ENCODE peak calls at places on chromosome 11, in six cellular contexts. L, X, P, S, F and Y are unnamed samples. For H3K4me1, the result is how much of the 10 kb centered on the place peaks cover.

GRCh38 chr11:76628408-76628947 is 42.1 kb downstream of the LRRC32 start:
- DNase-seq in L (no peak), X (no peak), P (peak), S (no peak), F (no peak), Y (no peak)

GRCh38 chr11:134981824-134982223 is 569.8 kb upstream of the B3GAT1 start:
- DNase-seq in L (no peak), X (no peak), P (no peak), S (no peak), F (no peak), Y (peak)

GRCh38 chr11:102580185-102580951 is 44.8 kb downstream of the MMP20 start:
- DNase-seq in L (no peak), X (no peak), P (no peak), S (no peak), F (no peak), Y (no peak)

GRCh38 chr11:117588166-117588810 is 208.7 kb downstream of the DSCAML1 start:
- DNase-seq in L (no peak), X (no peak), P (peak), S (no peak), F (no peak), Y (peak)

GRCh38 chr11:69120096-69120875 is 35.4 kb upstream of the SMIM38 start:
- DNase-seq in L (peak), X (no peak), P (no peak), S (no peak), F (no peak), Y (no peak)

GRCh38 chr11:2296913-2297622 is 4.7 kb downstream of the C11orf21 start:
- DNase-seq in L (no peak), X (no peak), P (peak), S (no peak), F (no peak), Y (peak)

GRCh38 chr11:2409026-2409553 is 8.5 kb downstream of the TSSC4 start:
- DNase-seq in L (no peak), X (peak), P (no peak), S (no peak), F (no peak), Y (no peak)

GRCh38 chr11:8719260-8720190 is 36.9 kb downstream of the RPL27A start:
- DNase-seq in L (no peak), X (no peak), P (peak), S (peak), F (peak), Y (no peak)

GRCh38 chr11:122261546-122261945 is 145.5 kb upstream of the BLID start:
- DNase-seq in L (no peak), X (no peak), P (no peak), S (no peak), F (no peak), Y (no peak)

GRCh38 chr11:70402685-70403084 is 4.4 kb downstream of the CTTN start:
- DNase-seq in L (no peak), X (no peak), P (no peak), S (no peak), F (no peak), Y (no peak)

GRCh38 chr11:2541881-2542361 is 97.1 kb downstream of the KCNQ1 start:
- DNase-seq in L (peak), X (no peak), P (peak), S (no peak), F (no peak), Y (peak)

GRCh38 chr11:119340335-119341221 is at the start of gene C1QTNF5:
- DNase-seq in L (peak), X (peak), P (peak), S (peak), F (peak), Y (peak)

GRCh38 chr11:61109671-61110070 is 7.4 kb downstream of the CD5 start:
- DNase-seq in L (no peak), X (no peak), P (peak), S (no peak), F (no peak), Y (no peak)

GRCh38 chr11:114288139-114288538 is 8.1 kb upstream of the NNMT start:
- DNase-seq in L (no peak), X (no peak), P (no peak), S (no peak), F (no peak), Y (no peak)

GRCh38 chr11:134679592-134679991 is 267.6 kb upstream of the B3GAT1 start:
- DNase-seq in L (no peak), X (no peak), P (peak), S (no peak), F (no peak), Y (peak)

GRCh38 chr11:11981840-11982239 is 26.6 kb downstream of the DKK3 start:
- DNase-seq in L (no peak), X (no peak), P (peak), S (no peak), F (no peak), Y (no peak)
- H3K4me1 ChIP-seq in L (under half), X (half or more), P (under half), S (under half), F (under half), Y (half or more)

GRCh38 chr11:315516-315994 is 1.7 kb downstream of the IFITM1 start:
- DNase-seq in L (peak), X (no peak), P (peak), S (no peak), F (no peak), Y (no peak)

GRCh38 chr11:313787-314547 is at the start of gene IFITM1:
- DNase-seq in L (peak), X (no peak), P (no peak), S (peak), F (no peak), Y (peak)

GRCh38 chr11:315051-315481 is 1.2 kb downstream of the IFITM1 start:
- DNase-seq in L (peak), X (no peak), P (no peak), S (no peak), F (no peak), Y (no peak)

GRCh38 chr11:316031-316701 is 2.3 kb downstream of the IFITM1 start:
- DNase-seq in L (peak), X (peak), P (peak), S (no peak), F (no peak), Y (no peak)

GRCh38 chr11:316891-317291 is 3.1 kb downstream of the IFITM1 start:
- DNase-seq in L (no peak), X (no peak), P (no peak), S (no peak), F (no peak), Y (no peak)
- H3K27ac ChIP-seq in L (peak), X (no peak), P (peak), S (peak), F (peak), Y (peak)

GRCh38 chr11:65204646-65205601 is 23.2 kb downstream of the CAPN1 start:
- DNase-seq in L (peak), X (peak), P (peak), S (no peak), F (no peak), Y (no peak)
- TF ChIP-seq POLR2AphosphoS5 in L (no peak), X (no peak), P (no peak), S (no peak), F (no peak), Y (no peak)

GRCh38 chr11:86802601-86803051 is 2.3 kb downstream of the PRSS23 start:
- DNase-seq in L (no peak), X (peak), P (no peak), S (peak), F (no peak), Y (no peak)
- H3K4me1 ChIP-seq in L (under half), X (under half), P (half or more), S (under half), F (under half), Y (under half)